ENCODE peak calls at places on chromosomes 3 and 15, in five cellular contexts. One of them, this sample, is unnamed.

GRCh38 chr3:63032876-63033275 is 157.7 kb upstream of the CADPS start:
- DNase-seq in left ventricle myocardium inferior: no peak
- DNase-seq in H9: no peak
- DNase-seq in breast epithelium: no peak
- DNase-seq in AG10803: peak; percentile 44
- DNase-seq in this sample: no peak

GRCh38 chr15:49273734-49274318 is 103.8 kb downstream of the GALK2 start:
- DNase-seq in left ventricle myocardium inferior: no peak
- DNase-seq in H9: no peak
- DNase-seq in breast epithelium: no peak
- DNase-seq in AG10803: peak; percentile 53
- DNase-seq in this sample: no peak

GRCh38 chr15:73982251-73982962 is 9.7 kb downstream of the STOML1 start:
- DNase-seq in left ventricle myocardium inferior: peak; percentile 90
- DNase-seq in H9: no peak
- DNase-seq in breast epithelium: no peak
- DNase-seq in AG10803: peak; percentile 96
- DNase-seq in this sample: no peak

GRCh38 chr3:142356818-142357217 is 91.0 kb downstream of the XRN1 start:
- DNase-seq in left ventricle myocardium inferior: no peak
- DNase-seq in H9: no peak
- DNase-seq in breast epithelium: no peak
- DNase-seq in AG10803: no peak
- DNase-seq in this sample: no peak

GRCh38 chr3:39150803-39151631 is 2.4 kb downstream of the CSRNP1 start:
- DNase-seq in left ventricle myocardium inferior: peak; percentile 89
- DNase-seq in H9: peak; percentile 72
- DNase-seq in breast epithelium: peak; percentile 88
- DNase-seq in AG10803: peak; percentile 96
- DNase-seq in this sample: peak; percentile 82

GRCh38 chr15:77035999-77036471 is 34.9 kb downstream of the TSPAN3 start:
- DNase-seq in left ventricle myocardium inferior: no peak
- DNase-seq in H9: peak; percentile 25
- DNase-seq in breast epithelium: no peak
- DNase-seq in AG10803: no peak
- DNase-seq in this sample: no peak

GRCh38 chr3:42701371-42702065 is 1.1 kb downstream of the HHATL start:
- DNase-seq in left ventricle myocardium inferior: peak; percentile 84
- DNase-seq in H9: peak; percentile 85
- DNase-seq in breast epithelium: no peak
- DNase-seq in AG10803: peak; percentile 15
- DNase-seq in this sample: no peak

GRCh38 chr3:113927556-113927955 is 20.3 kb upstream of the ZDHHC23 start:
- DNase-seq in left ventricle myocardium inferior: no peak
- DNase-seq in H9: no peak
- DNase-seq in breast epithelium: no peak
- DNase-seq in AG10803: no peak
- DNase-seq in this sample: no peak

GRCh38 chr3:126557415-126557745 is 1.4 kb downstream of the C3orf22 start:
- DNase-seq in left ventricle myocardium inferior: no peak
- DNase-seq in H9: peak; percentile 22
- DNase-seq in breast epithelium: no peak
- DNase-seq in AG10803: no peak
- DNase-seq in this sample: no peak

GRCh38 chr3:43105224-43105596 is 669 bp downstream of the POMGNT2 start:
- DNase-seq in left ventricle myocardium inferior: no peak
- DNase-seq in H9: no peak
- DNase-seq in breast epithelium: no peak
- DNase-seq in AG10803: no peak
- DNase-seq in this sample: no peak

GRCh38 chr3:54122802-54123537 is 618 bp downstream of the CACNA2D3 start:
- DNase-seq in left ventricle myocardium inferior: no peak
- DNase-seq in H9: no peak
- DNase-seq in breast epithelium: no peak
- DNase-seq in AG10803: no peak
- DNase-seq in this sample: no peak

GRCh38 chr15:41950505-41950904 is 21.9 kb downstream of the EHD4 start:
- DNase-seq in left ventricle myocardium inferior: no peak
- DNase-seq in H9: no peak
- DNase-seq in breast epithelium: no peak
- DNase-seq in AG10803: peak; percentile 72
- DNase-seq in this sample: no peak

GRCh38 chr3:149638401-149639092 is 19.3 kb downstream of the WWTR1 start:
- DNase-seq in left ventricle myocardium inferior: no peak
- DNase-seq in H9: no peak
- DNase-seq in breast epithelium: no peak
- DNase-seq in AG10803: peak; percentile 83
- DNase-seq in this sample: peak; percentile 67

GRCh38 chr3:8324727-8325126 is 176.9 kb upstream of the LMCD1 start:
- DNase-seq in left ventricle myocardium inferior: peak; percentile 23
- DNase-seq in H9: peak; percentile 69
- DNase-seq in breast epithelium: no peak
- DNase-seq in AG10803: peak; percentile 55
- DNase-seq in this sample: no peak

GRCh38 chr15:34109775-34110663 is 8.1 kb downstream of the PGBD4 start:
- DNase-seq in left ventricle myocardium inferior: no peak
- DNase-seq in H9: no peak
- DNase-seq in breast epithelium: no peak
- DNase-seq in AG10803: peak; percentile 47
- DNase-seq in this sample: no peak

GRCh38 chr3:128663151-128663550 is 12.5 kb upstream of the RPN1 start:
- DNase-seq in left ventricle myocardium inferior: no peak
- DNase-seq in H9: peak; percentile 52
- DNase-seq in breast epithelium: no peak
- DNase-seq in AG10803: no peak
- DNase-seq in this sample: no peak

GRCh38 chr3:11835028-11835639 is 11.6 kb downstream of the TAMM41 start:
- DNase-seq in left ventricle myocardium inferior: no peak
- DNase-seq in H9: no peak
- DNase-seq in breast epithelium: no peak
- DNase-seq in AG10803: peak; percentile 47
- DNase-seq in this sample: no peak

GRCh38 chr15:68464451-68465090 is 32.6 kb upstream of the ITGA11 start:
- DNase-seq in left ventricle myocardium inferior: no peak
- DNase-seq in H9: no peak
- DNase-seq in breast epithelium: no peak
- DNase-seq in AG10803: peak; percentile 67
- DNase-seq in this sample: no peak

GRCh38 chr15:89735773-89736172 is 15.3 kb downstream of the MESP1 start:
- DNase-seq in left ventricle myocardium inferior: no peak
- DNase-seq in H9: no peak
- DNase-seq in breast epithelium: no peak
- DNase-seq in AG10803: no peak
- DNase-seq in this sample: no peak

GRCh38 chr15:64351265-64351664 is 4.7 kb downstream of the CSNK1G1 start:
- DNase-seq in left ventricle myocardium inferior: no peak
- DNase-seq in H9: no peak
- DNase-seq in breast epithelium: no peak
- DNase-seq in AG10803: peak; percentile 44
- DNase-seq in this sample: no peak

GRCh38 chr15:64356443-64357040 is 569 bp upstream of the CSNK1G1 start:
- DNase-seq in left ventricle myocardium inferior: no peak
- DNase-seq in H9: no peak
- DNase-seq in breast epithelium: no peak
- DNase-seq in AG10803: peak; percentile 92
- DNase-seq in this sample: peak; percentile 70

GRCh38 chr15:64349375-64349774 is 6.6 kb downstream of the CSNK1G1 start:
- DNase-seq in left ventricle myocardium inferior: no peak
- DNase-seq in H9: no peak
- DNase-seq in breast epithelium: no peak
- DNase-seq in AG10803: no peak
- DNase-seq in this sample: no peak

GRCh38 chr15:64355559-64356442 is at the start of gene CSNK1G1:
- DNase-seq in left ventricle myocardium inferior: peak; percentile 95
- DNase-seq in H9: peak; percentile 98
- DNase-seq in breast epithelium: peak; percentile 91
- DNase-seq in AG10803: peak; percentile 97
- DNase-seq in this sample: peak; percentile 95

DNA sequence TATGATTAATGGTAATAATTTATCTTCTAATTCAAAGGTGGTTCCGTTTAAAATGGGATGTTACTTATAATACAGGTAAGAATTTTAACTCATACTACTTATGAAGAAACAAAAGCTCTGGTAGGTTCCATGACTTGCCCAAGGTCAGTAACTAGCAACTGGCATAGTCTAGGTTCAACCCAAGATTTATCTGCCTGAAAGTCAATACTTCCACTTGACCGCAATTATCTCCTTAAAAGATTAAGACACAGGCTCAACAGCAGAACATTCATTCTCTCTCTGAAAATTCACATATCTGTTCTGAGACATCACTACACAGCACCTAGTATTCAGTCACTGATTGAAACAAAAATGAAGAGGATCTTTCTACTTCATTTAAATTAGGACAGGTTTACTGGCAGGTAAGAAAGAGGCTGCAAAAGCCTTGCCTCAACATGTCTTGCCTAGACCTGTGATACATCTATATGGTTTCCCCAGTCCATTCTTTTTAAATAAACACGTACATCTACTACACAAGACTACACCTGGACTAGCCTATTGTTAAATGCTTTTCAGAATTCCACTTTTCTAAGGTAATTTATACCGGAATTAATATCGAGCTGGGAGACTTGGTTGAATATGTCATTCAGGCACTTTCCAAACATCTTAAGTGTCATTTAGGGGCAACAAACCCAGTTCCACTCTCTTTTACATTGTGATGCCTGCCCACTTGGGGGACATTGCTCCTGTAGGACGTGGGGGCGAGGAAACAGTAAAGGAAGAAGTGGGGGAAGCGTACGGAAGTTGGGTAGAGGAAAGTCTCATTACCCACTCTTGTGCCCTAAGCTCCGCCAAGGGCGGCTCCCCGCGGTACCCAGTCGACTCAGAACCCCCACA is 1.1 kb downstream of the CSNK1G1 start:
- DNase-seq in left ventricle myocardium inferior: no peak
- DNase-seq in H9: no peak
- DNase-seq in breast epithelium: no peak
- DNase-seq in AG10803: no peak
- DNase-seq in this sample: no peak
- TF ChIP-seq CTCF in left ventricle myocardium inferior: no peak
- TF ChIP-seq CTCF in H9: no peak
- TF ChIP-seq CTCF in breast epithelium: no peak
- TF ChIP-seq CTCF in AG10803: no peak
- TF ChIP-seq CTCF in this sample: no peak

DNA sequence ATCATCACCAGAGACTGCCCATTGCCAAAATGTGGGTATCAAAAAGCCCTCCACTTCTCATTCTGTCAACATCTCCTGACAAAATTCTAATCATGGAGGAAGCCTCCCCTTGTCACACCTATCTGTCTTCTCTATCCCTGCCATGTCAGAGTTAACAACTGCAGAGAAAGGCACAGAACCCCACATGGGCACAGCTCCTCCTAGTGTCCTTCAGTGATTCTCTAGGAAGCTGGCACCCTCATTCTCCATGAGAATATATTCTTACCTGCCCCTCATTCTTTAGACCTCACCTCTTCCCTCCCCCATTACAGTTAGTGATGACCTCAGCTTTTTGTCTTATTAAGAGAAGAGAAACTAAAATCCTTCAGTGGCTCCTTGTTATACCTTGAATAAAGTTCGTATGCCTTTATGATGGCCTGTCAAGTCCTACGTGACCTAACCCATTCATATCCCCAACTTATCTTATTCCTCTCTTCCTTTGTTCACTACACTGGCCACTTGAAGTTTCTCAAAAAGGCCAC is 44.6 kb downstream of the NME9 start:
- DNase-seq in left ventricle myocardium inferior: no peak
- DNase-seq in H9: no peak
- DNase-seq in breast epithelium: no peak
- DNase-seq in AG10803: no peak
- DNase-seq in this sample: no peak
- TF ChIP-seq CTCF in left ventricle myocardium inferior: no peak
- TF ChIP-seq CTCF in H9: peak; percentile 53
- TF ChIP-seq CTCF in breast epithelium: no peak
- TF ChIP-seq CTCF in AG10803: no peak
- TF ChIP-seq CTCF in this sample: no peak

DNA sequence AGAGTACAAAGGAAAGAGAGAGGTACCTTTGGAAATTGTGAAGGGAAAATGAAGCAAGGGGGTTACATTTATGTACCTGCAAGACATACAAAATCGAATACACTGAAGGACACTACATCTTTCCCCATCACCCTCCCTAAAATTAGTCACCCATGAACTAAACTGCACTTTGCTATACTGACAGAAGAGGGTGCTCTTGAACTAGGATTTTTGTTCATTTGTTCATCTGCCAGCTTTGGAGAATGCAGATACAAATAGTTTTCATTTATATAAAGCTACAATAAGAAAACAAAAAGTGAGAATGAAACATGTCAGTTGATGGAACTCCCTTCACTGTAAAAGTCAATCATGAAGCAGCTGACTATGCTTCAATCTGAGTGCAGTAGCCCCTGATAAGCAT is 55.7 kb downstream of the PCCB start:
- DNase-seq in left ventricle myocardium inferior: no peak
- DNase-seq in H9: no peak
- DNase-seq in breast epithelium: no peak
- DNase-seq in AG10803: peak; percentile 52
- DNase-seq in this sample: peak; percentile 12
- TF ChIP-seq CTCF in left ventricle myocardium inferior: peak; percentile 25
- TF ChIP-seq CTCF in H9: peak; percentile 55
- TF ChIP-seq CTCF in breast epithelium: no peak
- TF ChIP-seq CTCF in AG10803: peak; percentile 67
- TF ChIP-seq CTCF in this sample: peak; percentile 53

DNA sequence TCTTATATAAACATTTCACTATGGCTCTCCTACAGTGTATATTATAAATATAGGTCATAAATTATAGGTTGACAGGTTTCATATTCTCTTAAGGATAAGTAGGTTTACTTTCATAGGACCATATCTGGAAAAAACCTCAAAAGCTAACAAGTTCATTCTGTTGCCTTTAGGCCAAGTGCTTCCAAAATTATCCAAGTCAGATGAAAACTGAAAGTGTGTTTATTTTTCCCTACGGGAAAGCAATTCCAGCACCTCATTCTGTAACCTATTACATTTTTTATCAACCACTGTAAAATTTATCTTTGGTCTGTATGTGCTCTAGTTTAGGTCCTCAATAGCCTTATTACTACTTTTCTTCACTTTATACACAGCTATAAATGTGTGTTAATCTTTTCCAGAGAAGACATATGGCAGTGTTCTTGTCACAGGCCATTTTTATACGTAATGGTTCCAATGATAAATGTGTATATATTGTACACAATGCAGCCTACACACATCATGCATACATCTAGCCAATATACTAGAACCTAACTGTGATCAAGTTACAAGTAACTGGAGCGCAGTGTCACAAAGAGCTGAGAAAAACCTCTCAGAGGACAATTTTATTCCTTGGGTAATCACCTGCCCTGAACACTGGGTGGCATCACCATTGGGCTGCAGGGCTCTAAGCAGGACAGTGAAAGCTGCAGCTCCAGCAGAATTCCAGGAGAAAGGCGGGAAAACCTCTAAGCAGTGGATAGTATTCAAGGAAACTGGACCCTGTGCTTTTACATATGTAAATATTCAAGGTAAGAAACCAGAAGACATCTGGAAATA is 251.3 kb downstream of the CTNNB1 start:
- DNase-seq in left ventricle myocardium inferior: no peak
- DNase-seq in H9: no peak
- DNase-seq in breast epithelium: no peak
- DNase-seq in AG10803: no peak
- DNase-seq in this sample: no peak
- TF ChIP-seq CTCF in left ventricle myocardium inferior: peak; percentile 28
- TF ChIP-seq CTCF in H9: peak; percentile 58
- TF ChIP-seq CTCF in breast epithelium: no peak
- TF ChIP-seq CTCF in AG10803: peak; percentile 25
- TF ChIP-seq CTCF in this sample: no peak